ENCODE peak calls at places on chromosomes 7 and 10, in six cellular contexts. M is naive thymus-derived CD4-positive, alpha-beta T cell; L is neuronal stem cell; R is posterior cingulate gyrus; U is GM13977; K is left lobe of liver. D is an unnamed sample.

GRCh38 chr10:96851281-96851680 is 19.2 kb downstream of the LCOR start:
- DNase-seq in M (no peak), L (no peak), R (no peak), U (no peak), K (no peak), D (no peak)

GRCh38 chr7:46486264-46487206 is 565.5 kb upstream of the IGFBP3 start:
- DNase-seq in M (no peak), L (no peak), R (no peak), U (no peak), K (no peak), D (no peak)

GRCh38 chr10:44051584-44052385 is 333.1 kb downstream of the CXCL12 start:
- DNase-seq in M (no peak), L (no peak), R (no peak), U (no peak), K (no peak), D (no peak)

GRCh38 chr10:44071479-44071878 is 313.4 kb downstream of the CXCL12 start:
- DNase-seq in M (no peak), L (no peak), R (no peak), U (no peak), K (no peak), D (no peak)

GRCh38 chr7:2819954-2820397 is 24.1 kb downstream of the GNA12 start:
- DNase-seq in M (no peak), L (no peak), R (no peak), U (no peak), K (peak), D (no peak)

GRCh38 chr10:44933451-44933850 is 22.3 kb downstream of the TMEM72 start:
- DNase-seq in M (no peak), L (no peak), R (no peak), U (no peak), K (peak), D (no peak)

GRCh38 chr7:33250421-33250827 is 121.1 kb downstream of the BBS9 start:
- DNase-seq in M (no peak), L (no peak), R (no peak), U (no peak), K (no peak), D (no peak)

GRCh38 chr7:37369904-37370303 is 78.8 kb downstream of the ELMO1 start:
- DNase-seq in M (no peak), L (no peak), R (no peak), U (no peak), K (no peak), D (no peak)

GRCh38 chr10:86224354-86225097 is 142.1 kb downstream of the GRID1 start:
- DNase-seq in M (no peak), L (no peak), R (no peak), U (no peak), K (no peak), D (no peak)

GRCh38 chr7:50156163-50156562 is 63.1 kb upstream of the ZPBP start:
- DNase-seq in M (no peak), L (no peak), R (no peak), U (no peak), K (no peak), D (no peak)

GRCh38 chr10:50310560-50311174 is 59.4 kb upstream of the ASAH2 start:
- DNase-seq in M (no peak), L (no peak), R (no peak), U (no peak), K (no peak), D (no peak)

GRCh38 chr10:47029181-47029971 is 118.1 kb downstream of the PTPN20 start:
- DNase-seq in M (no peak), L (no peak), R (peak), U (no peak), K (peak), D (no peak)

GRCh38 chr7:134470864-134471263 is 12.0 kb upstream of the AKR1B1 start:
- DNase-seq in M (no peak), L (no peak), R (no peak), U (no peak), K (no peak), D (no peak)

GRCh38 chr10:91974960-91975359 is 51.4 kb downstream of the BTAF1 start:
- DNase-seq in M (no peak), L (no peak), R (no peak), U (no peak), K (no peak), D (no peak)

GRCh38 chr10:43322321-43322720 is 49.1 kb upstream of the FXYD4 start:
- DNase-seq in M (no peak), L (no peak), R (peak), U (no peak), K (no peak), D (no peak)

GRCh38 chr10:95277614-95278013 is 13.2 kb downstream of the PDLIM1 start:
- DNase-seq in M (no peak), L (no peak), R (no peak), U (no peak), K (no peak), D (no peak)

GRCh38 chr10:43024942-43025700 is 51.7 kb upstream of the RET start:
- DNase-seq in M (no peak), L (no peak), R (no peak), U (no peak), K (no peak), D (no peak)

GRCh38 chr10:102645388-102645740 is 1.1 kb downstream of the TRIM8 start:
- DNase-seq in M (no peak), L (peak), R (peak), U (no peak), K (peak), D (no peak)

GRCh38 chr7:141550694-141551079 is 523 bp upstream of the AGK start:
- DNase-seq in M (no peak), L (no peak), R (peak), U (peak), K (no peak), D (peak)

GRCh38 chr10:44960482-44961230 is 1.1 kb downstream of the RASSF4 start:
- DNase-seq in M (no peak), L (no peak), R (peak), U (peak), K (peak), D (no peak)

GRCh38 chr10:24869354-24870016 is 82.9 kb downstream of the PRTFDC1 start:
- DNase-seq in M (no peak), L (no peak), R (no peak), U (no peak), K (no peak), D (no peak)

GRCh38 chr10:122774269-122774668 is 71.4 kb downstream of the CUZD1 start:
- DNase-seq in M (no peak), L (no peak), R (no peak), U (no peak), K (no peak), D (no peak)

GRCh38 chr10:75407716-75408511 is 6.3 kb upstream of the ZNF503 start:
- DNase-seq in M (no peak), L (peak), R (no peak), U (peak), K (no peak), D (peak)

GRCh38 chr7:294440-295154 is 4.6 kb downstream of the FOXL3 start:
- DNase-seq in M (no peak), L (no peak), R (no peak), U (no peak), K (no peak), D (no peak)

GRCh38 chr10:86522385-86522855 is 828 bp upstream of the WAPL start:
- DNase-seq in M (no peak), L (no peak), R (no peak), U (no peak), K (no peak), D (no peak)

D was measured in GM20000.